ENCODE peak calls at places on chromosomes 11 and 22, in six cellular contexts. M, S, E, W, P and Y are unnamed samples.

GRCh38 chr11:43802509-43802908 is 78.1 kb upstream of the ALKBH3 start:
- DNase-seq in M (no peak), S (peak; percentile 19), E (peak; percentile 14), W (no peak), P (no peak), Y (no peak)

GRCh38 chr22:46462726-46463371 is 74.6 kb downstream of the CELSR1 start:
- DNase-seq in M (no peak), S (peak; percentile 87), E (peak; percentile 87), W (no peak), P (no peak), Y (peak; percentile 69)

GRCh38 chr11:59247535-59248227 is 35.0 kb upstream of the MPEG1 start:
- DNase-seq in M (no peak), S (peak; percentile 26), E (peak; percentile 45), W (peak; percentile 77), P (no peak), Y (peak; percentile 45)

GRCh38 chr22:38097557-38098409 is 12.7 kb downstream of the BAIAP2L2 start:
- DNase-seq in M (no peak), S (no peak), E (peak; percentile 40), W (no peak), P (no peak), Y (peak; percentile 55)

GRCh38 chr11:118928870-118929495 is 3.3 kb upstream of the BCL9L start:
- DNase-seq in M (no peak), S (peak; percentile 66), E (peak; percentile 79), W (no peak), P (peak; percentile 65), Y (peak; percentile 69)

GRCh38 chr11:57274904-57275498 is 38.0 kb upstream of the APLNR start:
- DNase-seq in M (no peak), S (peak; percentile 43), E (peak; percentile 45), W (no peak), P (no peak), Y (no peak)

GRCh38 chr11:79121351-79121750 is 319.5 kb downstream of the TENM4 start:
- DNase-seq in M (no peak), S (no peak), E (no peak), W (no peak), P (no peak), Y (no peak)

GRCh38 chr11:119513806-119514170 is 90.8 kb upstream of the THY1 start:
- DNase-seq in M (no peak), S (no peak), E (no peak), W (no peak), P (no peak), Y (no peak)

GRCh38 chr11:19506803-19507466 is 205.7 kb upstream of the NAV2 start:
- DNase-seq in M (no peak), S (no peak), E (no peak), W (no peak), P (no peak), Y (no peak)

GRCh38 chr11:11568651-11569229 is 53.1 kb downstream of the GALNT18 start:
- DNase-seq in M (no peak), S (no peak), E (no peak), W (no peak), P (no peak), Y (no peak)

GRCh38 chr11:44575288-44575672 is 9.8 kb downstream of the CD82 start:
- DNase-seq in M (peak; percentile 41), S (peak; percentile 83), E (peak; percentile 81), W (no peak), P (peak; percentile 73), Y (peak; percentile 35)

GRCh38 chr11:107044503-107044902 is 26.2 kb upstream of the GUCY1A2 start:
- DNase-seq in M (no peak), S (no peak), E (peak; percentile 31), W (no peak), P (no peak), Y (no peak)

GRCh38 chr11:17898071-17898470 is 114.8 kb downstream of the SERGEF start:
- DNase-seq in M (no peak), S (no peak), E (no peak), W (no peak), P (no peak), Y (no peak)

GRCh38 chr11:17572359-17572690 is 25.3 kb downstream of the OTOG start:
- DNase-seq in M (no peak), S (no peak), E (no peak), W (no peak), P (no peak), Y (no peak)

GRCh38 chr22:43555561-43556515 is 144.0 kb downstream of the MPPED1 start:
- DNase-seq in M (no peak), S (no peak), E (no peak), W (no peak), P (no peak), Y (no peak)

GRCh38 chr22:38413085-38414008 is 41.7 kb downstream of the KCNJ4 start:
- DNase-seq in M (no peak), S (peak; percentile 36), E (peak; percentile 34), W (no peak), P (no peak), Y (peak; percentile 53)

GRCh38 chr22:31260474-31260856 is 31.8 kb downstream of the PIK3IP1 start:
- DNase-seq in M (no peak), S (no peak), E (no peak), W (no peak), P (no peak), Y (no peak)

GRCh38 chr11:42631223-42631843 is 680.5 kb upstream of the API5 start:
- DNase-seq in M (no peak), S (peak; percentile 17), E (peak; percentile 21), W (no peak), P (no peak), Y (peak; percentile 8)

GRCh38 chr11:128772814-128773213 is 78.9 kb downstream of the FLI1 start:
- DNase-seq in M (peak; percentile 26), S (no peak), E (no peak), W (no peak), P (peak; percentile 49), Y (no peak)

GRCh38 chr11:66365166-66365565 is 6.4 kb downstream of the SLC29A2 start:
- DNase-seq in M (no peak), S (no peak), E (no peak), W (no peak), P (no peak), Y (no peak)

GRCh38 chr11:123587044-123587443 is 67.4 kb downstream of the SCN3B start:
- DNase-seq in M (no peak), S (peak; percentile 26), E (peak; percentile 50), W (peak; percentile 19), P (no peak), Y (peak; percentile 39)

GRCh38 chr11:110951041-110951440 is 238.8 kb upstream of the ARHGAP20 start:
- DNase-seq in M (no peak), S (no peak), E (no peak), W (no peak), P (no peak), Y (no peak)

GRCh38 chr11:35844579-35844978 is 99.3 kb upstream of the LDLRAD3 start:
- DNase-seq in M (no peak), S (no peak), E (no peak), W (no peak), P (no peak), Y (no peak)

GRCh38 chr22:32926600-32926999 is 125.1 kb downstream of the TIMP3 start:
- DNase-seq in M (no peak), S (peak; percentile 37), E (peak; percentile 64), W (peak; percentile 5), P (no peak), Y (peak; percentile 55)

GRCh38 chr11:27328602-27329001 is 34.4 kb downstream of the CCDC34 start:
- DNase-seq in M (no peak), S (no peak), E (no peak), W (no peak), P (no peak), Y (no peak)

GRCh38 chr22:38549106-38549884 is 20.7 kb downstream of the DMC1 start:
- DNase-seq in M (no peak), S (no peak), E (no peak), W (no peak), P (no peak), Y (no peak)

GRCh38 chr22:27752771-27753170 is 48.8 kb downstream of the MN1 start:
- DNase-seq in M (no peak), S (peak; percentile 33), E (peak; percentile 97), W (peak; percentile 57), P (no peak), Y (peak; percentile 85)

GRCh38 chr11:107549253-107549953 is 16.1 kb downstream of the ALKBH8 start:
- DNase-seq in M (no peak), S (peak; percentile 56), E (peak; percentile 61), W (peak; percentile 35), P (peak; percentile 35), Y (peak; percentile 49)

GRCh38 chr11:61745796-61746653 is 6.4 kb upstream of the MYRF start:
- DNase-seq in M (no peak), S (no peak), E (no peak), W (no peak), P (no peak), Y (no peak)

GRCh38 chr22:30232716-30233218 is 13.8 kb downstream of the LIF start:
- DNase-seq in M (no peak), S (no peak), E (no peak), W (no peak), P (no peak), Y (no peak)

GRCh38 chr11:65918211-65919150 is at the start of gene C11orf68:
- DNase-seq in M (no peak), S (peak; percentile 47), E (peak; percentile 70), W (no peak), P (no peak), Y (no peak)

GRCh38 chr11:67118059-67118766 is 850 bp upstream of the KDM2A start:
- DNase-seq in M (peak; percentile 35), S (peak; percentile 42), E (peak; percentile 48), W (no peak), P (peak; percentile 62), Y (peak; percentile 63)

GRCh38 chr22:37187552-37187890 is 526 bp downstream of the C1QTNF6 start:
- DNase-seq in M (no peak), S (peak; percentile 85), E (peak; percentile 80), W (no peak), P (no peak), Y (peak; percentile 59)